ENCODE peak calls at places on chromosomes 4 and X, in nine cellular contexts. U, Z, I, A, J, R, C, D and L are unnamed samples.

GRCh38 chrX:102712216-102712966 is at the start of gene GPRASP2:
- DNase-seq in C (no peak), D (no peak), Z (no peak), J (peak; percentile 24), R (peak; percentile 38), A (peak; percentile 23), U (no peak), I (peak; percentile 30), L (no peak)

GRCh38 chr4:17063870-17064269 is 165.4 kb upstream of the LDB2 start:
- DNase-seq in R (no peak), D (no peak), U (no peak), C (no peak), J (no peak), A (peak; percentile 87), I (no peak), Z (no peak), L (peak; percentile 17)

GRCh38 chrX:124401696-124402095 is 55.3 kb downstream of the SH2D1A start:
- DNase-seq in I (no peak), A (no peak), R (no peak), C (no peak), U (no peak), D (no peak), J (no peak), Z (no peak), L (no peak)

GRCh38 chr4:60039908-60040307 is 1160.2 kb upstream of the ADGRL3 start:
- DNase-seq in U (no peak), J (no peak), R (no peak), I (no peak), C (no peak), A (no peak), D (no peak), Z (no peak), L (no peak)

GRCh38 chr4:147354271-147354670 is 126.6 kb upstream of the EDNRA start:
- DNase-seq in Z (no peak), I (no peak), D (no peak), C (no peak), J (no peak), U (no peak), A (no peak), R (no peak), L (no peak)

GRCh38 chr4:112127736-112128322 is 17.4 kb upstream of the FAM241A start:
- DNase-seq in R (no peak), U (no peak), D (no peak), A (peak; percentile 69), I (peak; percentile 33), Z (no peak), J (peak; percentile 23), C (no peak), L (no peak)

GRCh38 chr4:112144546-112145325 is 518 bp upstream of the FAM241A start:
- DNase-seq in C (peak; percentile 74), R (no peak), Z (no peak), I (no peak), A (no peak), U (no peak), J (no peak), D (no peak), L (no peak)

GRCh38 chrX:113512700-113513395 is 672.2 kb upstream of the AMOT start:
- DNase-seq in J (peak; percentile 62), A (peak; percentile 81), U (no peak), R (no peak), I (peak; percentile 74), C (no peak), D (no peak), Z (no peak), L (no peak)

GRCh38 chrX:24550166-24550565 is 85.1 kb downstream of the PDK3 start:
- DNase-seq in R (no peak), C (no peak), U (no peak), Z (no peak), I (no peak), D (no peak), J (no peak), A (peak; percentile 44), L (no peak)

GRCh38 chrX:137792214-137792613 is 226.3 kb downstream of the ZIC3 start:
- DNase-seq in J (no peak), Z (no peak), C (no peak), A (no peak), I (no peak), R (no peak), U (no peak), D (no peak), L (no peak)

GRCh38 chr4:123986268-123986798 is 589.7 kb downstream of the SPRY1 start:
- DNase-seq in R (peak; percentile 13), C (peak; percentile 74), A (peak; percentile 96), J (peak; percentile 76), U (no peak), D (no peak), I (peak; percentile 95), Z (no peak), L (no peak)

GRCh38 chrX:39497717-39498265 is 600.0 kb downstream of the BCOR start:
- DNase-seq in A (no peak), J (no peak), C (no peak), D (no peak), U (no peak), I (no peak), R (no peak), Z (no peak), L (no peak)

GRCh38 chr4:174259580-174259979 is 23.9 kb downstream of the FBXO8 start:
- DNase-seq in J (no peak), U (no peak), A (no peak), Z (no peak), R (no peak), C (no peak), D (no peak), I (peak; percentile 10), L (no peak)

GRCh38 chrX:132954323-132954722 is 4.1 kb downstream of the HS6ST2 start:
- DNase-seq in I (no peak), C (no peak), U (no peak), J (no peak), Z (no peak), R (no peak), D (no peak), A (no peak), L (no peak)

GRCh38 chr4:127575888-127576287 is 56.9 kb upstream of the INTU start:
- DNase-seq in U (no peak), J (no peak), I (no peak), A (no peak), D (no peak), C (no peak), Z (no peak), R (no peak), L (no peak)

GRCh38 chr4:78613522-78614311 is 62.1 kb downstream of the ANXA3 start:
- DNase-seq in C (no peak), R (no peak), J (no peak), Z (no peak), A (no peak), U (no peak), I (no peak), D (no peak), L (no peak)

GRCh38 chr4:1993169-1993516 is 15.6 kb downstream of the NELFA start:
- DNase-seq in A (no peak), J (no peak), I (no peak), C (peak; percentile 41), U (no peak), D (no peak), Z (no peak), R (no peak), L (no peak)

GRCh38 chr4:150306719-150307118 is 228.5 kb downstream of the DCLK2 start:
- DNase-seq in I (no peak), J (no peak), C (no peak), R (no peak), Z (no peak), A (no peak), U (no peak), D (no peak), L (no peak)

GRCh38 chr4:37481547-37482129 is 204.5 kb downstream of the RELL1 start:
- DNase-seq in R (no peak), A (no peak), C (no peak), I (no peak), U (no peak), D (no peak), J (no peak), Z (no peak), L (no peak)

GRCh38 chr4:37483610-37484009 is 202.6 kb downstream of the RELL1 start:
- DNase-seq in C (no peak), J (no peak), A (no peak), Z (no peak), R (no peak), U (no peak), D (no peak), I (no peak), L (no peak)

GRCh38 chr4:37486134-37486533 is 200.0 kb downstream of the RELL1 start:
- DNase-seq in Z (no peak), C (no peak), U (no peak), I (no peak), R (no peak), A (no peak), J (no peak), D (no peak), L (no peak)

GRCh38 chr4:37480509-37480908 is 205.7 kb downstream of the RELL1 start:
- DNase-seq in A (no peak), C (no peak), Z (no peak), I (no peak), D (no peak), U (no peak), J (no peak), R (no peak), L (no peak)

GRCh38 chr4:37482236-37482635 is 203.9 kb downstream of the RELL1 start:
- DNase-seq in Z (no peak), D (no peak), C (no peak), R (no peak), J (no peak), U (no peak), A (no peak), I (no peak), L (no peak)
- H3K27ac ChIP-seq in Z (no peak overlapping the region), D (no peak overlapping the region), C (no peak overlapping the region), R (no peak overlapping the region), J (no peak overlapping the region), U (no peak overlapping the region), A (no peak overlapping the region), I (no peak overlapping the region), L (no peak overlapping the region)

DNA sequence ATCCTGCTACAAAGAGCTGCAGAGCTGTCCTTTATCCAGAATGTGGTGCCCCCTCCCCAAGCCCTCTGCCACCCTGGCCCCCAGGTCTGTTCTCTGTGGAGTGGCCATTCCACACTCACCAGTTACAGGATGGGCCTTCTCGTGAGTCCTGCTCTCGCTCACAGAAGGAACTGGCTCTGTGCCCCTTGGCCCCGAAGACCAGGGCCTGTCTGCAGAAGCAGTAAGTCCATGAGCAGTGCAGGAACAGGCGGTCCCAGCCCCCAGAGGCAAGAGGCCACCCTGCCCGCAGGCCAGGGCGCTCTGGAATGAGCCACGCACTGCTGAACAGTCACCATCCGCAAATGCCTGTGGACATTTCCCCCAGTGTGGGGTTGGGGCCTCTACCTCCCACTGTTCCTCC is 92.2 kb downstream of the DCTD start:
- DNase-seq in I (no peak), D (no peak), C (no peak), J (no peak), U (no peak), R (no peak), A (no peak), Z (no peak), L (no peak)
- TF ChIP-seq CTCF in I (no peak), D (no peak), C (no peak), J (no peak), U (no peak), R (no peak), A (no peak), Z (no peak), L (no peak)

GRCh38 chr4:8657381-8657776 is 64.8 kb downstream of the CPZ start:
- DNase-seq in C (no peak), J (no peak), Z (no peak), U (no peak), I (no peak), D (no peak), R (no peak), A (no peak), L (no peak)
- H3K27ac ChIP-seq in C (no peak overlapping the region), J (no peak overlapping the region), Z (no peak overlapping the region), U (no peak overlapping the region), I (no peak overlapping the region), D (no peak overlapping the region), R (no peak overlapping the region), A (no peak overlapping the region), L (no peak overlapping the region)

GRCh38 chrX:143988356-143988755 is 104.5 kb downstream of the UBE2NL start:
- DNase-seq in J (no peak), A (no peak), I (no peak), C (no peak), R (no peak), U (no peak), D (no peak), Z (no peak), L (no peak)
- TF ChIP-seq CTCF in J (no peak), A (no peak), I (no peak), C (no peak), R (no peak), U (no peak), D (no peak), Z (no peak), L (no peak)